ENCODE peak calls at places on chromosomes 11 and 22, in six cellular contexts. I is GM23248, W is MM.1S, S is SK-N-SH, D is OCI-LY7, Y is GM23338. Z is an unnamed sample.

GRCh38 chr22:25554321-25555088 is 10.0 kb upstream of the GRK3 start:
- DNase-seq in I (no peak), W (no peak), S (no peak), D (no peak), Y (no peak), Z (no peak)

GRCh38 chr11:838441-839279 is 3.7 kb downstream of the POLR2L start:
- DNase-seq in I (peak), W (no peak), S (no peak), D (no peak), Y (peak), Z (no peak)

GRCh38 chr11:95231881-95232605 is 1.0 kb upstream of the SESN3 start:
- DNase-seq in I (peak), W (peak), S (peak), D (peak), Y (peak), Z (peak)

GRCh38 chr11:42311944-42312343 is 852.5 kb upstream of the LRRC4C start:
- DNase-seq in I (no peak), W (no peak), S (no peak), D (no peak), Y (no peak), Z (no peak)

GRCh38 chr11:8684600-8685290 is 2.2 kb downstream of the RPL27A start:
- DNase-seq in I (peak), W (no peak), S (no peak), D (no peak), Y (no peak), Z (no peak)

GRCh38 chr22:18970180-18970947 is 34.3 kb upstream of the PRODH start:
- DNase-seq in I (peak), W (no peak), S (peak), D (no peak), Y (peak), Z (peak)

GRCh38 chr22:36659762-36660509 is 43.6 kb downstream of the CACNG2 start:
- DNase-seq in I (peak), W (no peak), S (peak), D (no peak), Y (no peak), Z (peak)

GRCh38 chr11:7512525-7513209 is 1.1 kb upstream of the PPFIBP2 start:
- DNase-seq in I (peak), W (peak), S (no peak), D (peak), Y (peak), Z (peak)

GRCh38 chr11:3949132-3949531 is 93.7 kb downstream of the STIM1 start:
- DNase-seq in I (no peak), W (peak), S (no peak), D (peak), Y (no peak), Z (no peak)

GRCh38 chr11:64230209-64230984 is at the start of gene DNAJC4:
- DNase-seq in I (peak), W (peak), S (peak), D (peak), Y (peak), Z (peak)
- TF ChIP-seq EZH2phosphoT487 in I (no peak), W (no peak), S (no peak), D (no peak), Y (no peak), Z (no peak)

GRCh38 chr11:74682731-74683278 is 48.4 kb downstream of the CHRDL2 start:
- DNase-seq in I (no peak), W (no peak), S (no peak), D (no peak), Y (peak), Z (no peak)

GRCh38 chr11:74683941-74684481 is 47.2 kb downstream of the CHRDL2 start:
- DNase-seq in I (peak), W (no peak), S (no peak), D (no peak), Y (peak), Z (no peak)

GRCh38 chr11:74681686-74682651 is 49.3 kb downstream of the CHRDL2 start:
- DNase-seq in I (peak), W (no peak), S (no peak), D (no peak), Y (no peak), Z (no peak)

GRCh38 chr11:74684661-74685060 is 46.6 kb downstream of the CHRDL2 start:
- DNase-seq in I (no peak), W (no peak), S (no peak), D (no peak), Y (no peak), Z (no peak)

GRCh38 chr11:74683279-74683871 is 47.9 kb downstream of the CHRDL2 start:
- DNase-seq in I (peak), W (no peak), S (peak), D (no peak), Y (peak), Z (peak)
- H2AFZ ChIP-seq in I (peak), W (peak), S (peak), D (no peak), Y (peak), Z (peak)

GRCh38 chr11:43576834-43577521 is 103.6 kb upstream of the HSD17B12 start:
- DNase-seq in I (peak), W (peak), S (peak), D (no peak), Y (peak), Z (peak)
- TF ChIP-seq EZH2phosphoT487 in I (no peak), W (no peak), S (no peak), D (no peak), Y (no peak), Z (no peak)

GRCh38 chr11:102309621-102310541 is 7.4 kb upstream of the BIRC3 start:
- DNase-seq in I (peak), W (no peak), S (no peak), D (no peak), Y (peak), Z (no peak)
- H2AFZ ChIP-seq in I (no peak), W (no peak), S (no peak), D (no peak), Y (peak), Z (no peak)

GRCh38 chr11:57633394-57634058 is 16.2 kb downstream of the YPEL4 start:
- DNase-seq in I (no peak), W (no peak), S (no peak), D (no peak), Y (no peak), Z (no peak)
- TF ChIP-seq EZH2phosphoT487 in I (no peak), W (no peak), S (no peak), D (no peak), Y (no peak), Z (no peak)

GRCh38 chr22:46057762-46058420 is 80.9 kb upstream of the WNT7B start:
- DNase-seq in I (peak), W (peak), S (peak), D (peak), Y (no peak), Z (no peak)
- H2AFZ ChIP-seq in I (no peak), W (no peak), S (no peak), D (peak), Y (no peak), Z (no peak)